ENCODE peak calls at places on chromosomes 16 and 17, in nine cellular contexts. L is AG04450, Y is fibroblast of lung, V is cardiac muscle cell, C is breast epithelium, H is mesenchymal stem cell, M is testis, S is HCT116, D is IMR-90. G is an unnamed sample.

GRCh38 chr16:12646098-12646489 is 157.6 kb downstream of the CPPED1 start:
- DNase-seq in L (no peak), Y (no peak), V (no peak), C (no peak), H (no peak), M (no peak), S (no peak), D (no peak), G (no peak)

GRCh38 chr16:80570106-80570478 is 29.3 kb downstream of the DYNLRB2 start:
- DNase-seq in L (no peak), Y (peak), V (peak), C (no peak), H (no peak), M (no peak), S (no peak), D (peak), G (no peak)

GRCh38 chr17:1039511-1040215 is 42.7 kb downstream of the TIMM22 start:
- DNase-seq in L (no peak), Y (no peak), V (peak), C (peak), H (no peak), M (peak), S (no peak), D (no peak), G (peak)

GRCh38 chr16:70577256-70577698 is 53.7 kb downstream of the SF3B3 start:
- DNase-seq in L (no peak), Y (peak), V (no peak), C (peak), H (peak), M (no peak), S (peak), D (peak), G (no peak)

GRCh38 chr17:50649042-50649908 is 14.6 kb downstream of the ABCC3 start:
- DNase-seq in L (peak), Y (peak), V (no peak), C (no peak), H (no peak), M (no peak), S (peak), D (peak), G (no peak)

GRCh38 chr17:40699880-40700279 is 3.7 kb downstream of the KRT24 start:
- DNase-seq in L (no peak), Y (no peak), V (peak), C (no peak), H (no peak), M (no peak), S (no peak), D (no peak), G (no peak)

GRCh38 chr16:47713225-47713595 is 252.1 kb downstream of the PHKB start:
- DNase-seq in L (peak), Y (peak), V (peak), C (no peak), H (peak), M (no peak), S (no peak), D (peak), G (no peak)

GRCh38 chr17:66255112-66255511 is 25.9 kb upstream of the APOH start:
- DNase-seq in L (peak), Y (peak), V (peak), C (no peak), H (peak), M (peak), S (peak), D (peak), G (no peak)

GRCh38 chr17:62724398-62725146 is 83.5 kb downstream of the MARCHF10 start:
- DNase-seq in L (no peak), Y (no peak), V (no peak), C (peak), H (no peak), M (no peak), S (no peak), D (peak), G (no peak)

GRCh38 chr16:87086156-87086555 is 231.0 kb downstream of the C16orf95 start:
- DNase-seq in L (no peak), Y (peak), V (no peak), C (no peak), H (peak), M (no peak), S (no peak), D (peak), G (no peak)

GRCh38 chr17:40952675-40953074 is 14.1 kb downstream of the KRT39 start:
- DNase-seq in L (peak), Y (peak), V (peak), C (no peak), H (peak), M (no peak), S (no peak), D (peak), G (no peak)

GRCh38 chr17:67549787-67550186 is 167.9 kb upstream of the NOL11 start:
- DNase-seq in L (no peak), Y (no peak), V (no peak), C (no peak), H (no peak), M (no peak), S (no peak), D (no peak), G (no peak)

GRCh38 chr16:57775661-57776469 is 26.4 kb downstream of the KIFC3 start:
- DNase-seq in L (no peak), Y (peak), V (peak), C (no peak), H (peak), M (no peak), S (no peak), D (no peak), G (peak)

GRCh38 chr17:8021565-8022357 is 17.1 kb upstream of the ALOX15B start:
- DNase-seq in L (no peak), Y (no peak), V (no peak), C (no peak), H (no peak), M (no peak), S (no peak), D (no peak), G (no peak)

GRCh38 chr16:75248142-75248535 is 3.3 kb downstream of the BCAR1 start:
- DNase-seq in L (no peak), Y (no peak), V (no peak), C (no peak), H (peak), M (no peak), S (no peak), D (no peak), G (peak)

GRCh38 chr16:54591816-54592246 is 305.2 kb upstream of the IRX3 start:
- DNase-seq in L (no peak), Y (no peak), V (no peak), C (no peak), H (no peak), M (no peak), S (no peak), D (no peak), G (no peak)

GRCh38 chr17:830950-831349 is 48.8 kb downstream of the MRM3 start:
- DNase-seq in L (no peak), Y (no peak), V (no peak), C (no peak), H (no peak), M (no peak), S (no peak), D (no peak), G (no peak)

GRCh38 chr16:188674-189073 is 8.4 kb downstream of the HBQ1 start:
- DNase-seq in L (no peak), Y (no peak), V (no peak), C (no peak), H (no peak), M (no peak), S (no peak), D (no peak), G (no peak)

GRCh38 chr17:59331929-59332889 is 754 bp downstream of the YPEL2 start:
- DNase-seq in L (no peak), Y (no peak), V (peak), C (peak), H (peak), M (peak), S (no peak), D (no peak), G (no peak)

GRCh38 chr17:42023524-42024349 is 3.8 kb downstream of the NKIRAS2 start:
- DNase-seq in L (no peak), Y (peak), V (peak), C (peak), H (no peak), M (peak), S (no peak), D (no peak), G (no peak)

GRCh38 chr17:52740006-52740405 is 581.5 kb upstream of the CA10 start:
- DNase-seq in L (no peak), Y (no peak), V (no peak), C (no peak), H (no peak), M (no peak), S (no peak), D (no peak), G (no peak)

GRCh38 chr17:63537991-63538692 is 12.1 kb upstream of the DCAF7 start:
- DNase-seq in L (no peak), Y (no peak), V (peak), C (no peak), H (no peak), M (no peak), S (no peak), D (no peak), G (no peak)

GRCh38 chr16:16003719-16004313 is 54.4 kb downstream of the ABCC1 start:
- DNase-seq in L (no peak), Y (no peak), V (no peak), C (no peak), H (no peak), M (no peak), S (no peak), D (no peak), G (no peak)
- H3K27ac ChIP-seq in L (peak), Y (peak), V (no peak), C (no peak), H (peak), M (no peak), S (no peak), D (peak), G (no peak)

DNA sequence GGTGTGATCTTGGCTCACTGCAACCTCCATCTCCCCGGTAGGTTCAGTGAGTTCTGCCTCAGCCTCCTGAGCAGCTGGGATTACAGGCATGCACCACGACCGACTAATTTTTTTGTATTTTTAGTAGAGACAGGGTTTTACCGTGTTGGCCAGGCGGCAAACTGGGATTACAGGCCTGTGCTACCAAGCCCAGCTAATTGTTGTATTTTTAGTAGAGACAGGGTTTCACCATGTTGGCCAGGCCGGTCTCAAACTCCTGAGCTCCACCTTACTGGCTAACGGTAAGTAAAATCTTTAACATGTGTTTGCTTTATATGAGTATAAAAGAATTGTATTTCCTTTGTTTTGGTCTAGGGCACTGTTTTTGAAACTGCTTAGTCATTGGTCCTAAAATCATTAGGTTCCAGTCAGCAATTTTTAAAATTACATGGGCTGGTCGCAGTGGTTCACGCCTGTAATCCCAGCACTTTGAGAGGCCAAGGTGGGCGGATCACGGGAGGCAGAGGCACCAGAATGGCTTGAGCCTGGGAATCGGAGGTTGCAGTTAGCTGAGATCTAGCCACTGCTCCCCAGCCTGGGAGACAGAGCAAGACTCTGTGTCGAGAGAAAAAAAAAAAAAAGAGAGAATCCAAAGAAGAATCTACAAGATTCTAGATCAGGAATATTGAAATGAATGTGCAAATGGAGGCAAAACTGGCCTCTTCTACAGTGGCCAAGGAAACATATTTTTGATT is 3.6 kb downstream of the FLYWCH1 start:
- DNase-seq in L (no peak), Y (no peak), V (no peak), C (no peak), H (no peak), M (no peak), S (no peak), D (no peak), G (no peak)
- H3K27ac ChIP-seq in L (peak), Y (peak), V (no peak), C (no peak), H (peak), M (no peak), S (peak), D (peak), G (no peak)

DNA sequence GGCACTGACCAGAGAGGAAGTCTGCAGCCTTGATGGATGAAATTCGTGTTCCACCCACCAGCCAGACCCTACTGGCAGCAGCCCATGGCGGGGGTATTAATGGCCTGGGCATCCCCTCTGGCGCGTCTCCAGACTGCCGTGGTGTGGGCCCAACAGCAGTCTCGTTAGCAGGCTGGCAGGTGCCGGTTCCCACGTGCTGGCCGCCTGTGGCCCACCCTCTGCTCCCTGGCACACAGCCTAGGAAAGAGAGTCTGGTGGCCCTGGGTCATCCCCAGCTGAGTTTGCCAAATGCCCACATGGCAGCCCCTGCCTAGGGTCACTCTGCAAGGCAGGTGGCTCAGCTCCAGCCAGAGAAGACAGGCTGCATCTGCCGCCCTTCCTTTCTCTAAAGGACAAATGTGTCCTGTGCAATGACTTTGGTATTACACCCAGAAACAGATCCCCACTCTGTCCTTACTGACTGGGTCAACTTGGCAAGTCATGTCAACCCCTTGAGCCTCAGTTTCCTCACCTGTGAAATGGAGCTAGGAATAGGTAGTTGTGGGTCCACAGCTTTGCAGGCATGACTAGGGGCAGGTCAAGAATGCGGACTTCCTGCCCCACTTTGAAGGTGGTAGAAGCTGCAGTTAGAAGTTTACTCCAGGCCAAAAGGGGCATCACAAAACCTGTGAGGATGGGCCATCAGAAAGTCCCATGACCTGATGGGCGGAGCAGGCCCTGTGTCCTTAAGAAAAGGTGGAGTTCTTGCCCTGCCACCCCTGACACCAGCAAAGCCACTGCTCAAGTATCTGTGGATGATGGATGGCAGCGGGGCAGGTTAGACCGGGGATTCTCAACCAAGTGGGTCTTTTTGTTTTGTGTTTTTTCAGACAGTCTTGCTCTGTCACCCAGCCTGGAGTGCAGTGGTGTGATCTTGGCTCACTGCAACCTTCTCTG is 76.6 kb downstream of the ABCC6 start:
- DNase-seq in L (no peak), Y (no peak), V (no peak), C (no peak), H (no peak), M (no peak), S (no peak), D (no peak), G (no peak)
- H3K27ac ChIP-seq in L (no peak), Y (no peak), V (no peak), C (no peak), H (no peak), M (no peak), S (no peak), D (no peak), G (no peak)

GRCh38 chr17:78240839-78241238 is 9.4 kb downstream of the TMEM235 start:
- DNase-seq in L (no peak), Y (no peak), V (no peak), C (no peak), H (no peak), M (no peak), S (no peak), D (no peak), G (no peak)

GRCh38 chr17:78240012-78240655 is 8.7 kb downstream of the TMEM235 start:
- DNase-seq in L (no peak), Y (no peak), V (no peak), C (no peak), H (no peak), M (no peak), S (no peak), D (no peak), G (no peak)

GRCh38 chr17:78242024-78242742 is 10.8 kb downstream of the TMEM235 start:
- DNase-seq in L (no peak), Y (no peak), V (no peak), C (no peak), H (peak), M (no peak), S (no peak), D (peak), G (no peak)

GRCh38 chr17:78239489-78239931 is 8.1 kb downstream of the TMEM235 start:
- DNase-seq in L (no peak), Y (no peak), V (no peak), C (no peak), H (no peak), M (no peak), S (no peak), D (no peak), G (no peak)

GRCh38 chr17:78241277-78242023 is 10.0 kb downstream of the TMEM235 start:
- DNase-seq in L (peak), Y (peak), V (peak), C (no peak), H (peak), M (peak), S (peak), D (peak), G (peak)
- H3K27ac ChIP-seq in L (no peak), Y (no peak), V (peak), C (no peak), H (no peak), M (no peak), S (no peak), D (no peak), G (peak)

GRCh38 chr17:3472137-3472536 is 518 bp upstream of the SPATA22 start:
- DNase-seq in L (no peak), Y (no peak), V (no peak), C (no peak), H (no peak), M (peak), S (no peak), D (no peak), G (no peak)

GRCh38 chr17:3475155-3475808 is 515 bp upstream of the ASPA start:
- DNase-seq in L (no peak), Y (no peak), V (no peak), C (no peak), H (no peak), M (no peak), S (no peak), D (no peak), G (no peak)

GRCh38 chr17:3471599-3471998 is at the start of gene SPATA22:
- DNase-seq in L (no peak), Y (no peak), V (no peak), C (no peak), H (no peak), M (peak), S (no peak), D (no peak), G (no peak)

GRCh38 chr17:3475812-3476686 is at the start of gene ASPA:
- DNase-seq in L (no peak), Y (peak), V (no peak), C (no peak), H (no peak), M (no peak), S (no peak), D (peak), G (no peak)

GRCh38 chr17:3474212-3474611 is 1.6 kb upstream of the ASPA start:
- DNase-seq in L (no peak), Y (peak), V (peak), C (no peak), H (peak), M (no peak), S (no peak), D (no peak), G (no peak)
- H3K27ac ChIP-seq in L (no peak), Y (no peak), V (no peak), C (peak), H (no peak), M (no peak), S (no peak), D (no peak), G (peak)

DNA sequence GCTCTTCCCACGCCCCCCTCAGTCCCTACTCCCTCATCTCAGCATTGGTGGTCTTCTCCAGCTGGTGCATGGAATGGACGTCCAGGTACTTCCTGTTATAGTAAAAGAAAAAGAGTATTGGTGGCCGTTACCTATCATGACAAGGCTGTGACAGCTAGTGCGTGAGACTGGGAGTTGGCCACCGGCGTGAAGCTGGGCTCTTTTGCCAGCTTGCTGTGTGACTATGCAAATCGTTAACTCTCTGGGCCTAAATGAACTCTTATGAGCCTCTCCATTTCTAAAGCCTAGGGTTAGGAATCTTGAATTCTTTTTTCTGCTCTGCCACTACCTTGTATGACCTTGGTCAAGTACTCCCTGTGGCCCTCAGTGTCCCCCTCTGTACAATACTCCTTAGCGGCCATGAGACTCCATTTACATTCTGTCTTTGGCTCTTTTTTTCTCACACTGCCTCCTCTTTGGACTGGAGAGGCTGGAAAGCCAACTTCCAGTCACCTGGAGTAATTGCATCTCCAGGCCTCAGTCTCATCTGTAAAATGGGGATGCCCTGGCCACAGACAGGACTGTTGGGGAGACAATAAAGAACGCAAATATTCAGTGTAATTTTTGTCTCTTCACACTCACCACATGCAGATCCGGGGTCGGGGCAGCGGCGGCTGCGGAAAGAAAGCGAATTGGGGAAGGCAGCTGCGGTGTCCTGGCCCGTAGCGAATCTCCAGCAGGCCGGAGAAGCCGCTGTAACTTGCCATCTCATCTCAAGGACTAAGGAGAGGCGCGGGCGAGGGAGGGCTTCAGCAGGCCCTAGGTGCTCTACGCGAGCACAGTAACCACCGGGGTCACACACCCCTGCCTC is 1.1 kb downstream of the CFAP119 start:
- DNase-seq in L (no peak), Y (no peak), V (no peak), C (no peak), H (no peak), M (no peak), S (no peak), D (no peak), G (no peak)
- H3K27ac ChIP-seq in L (peak), Y (peak), V (no peak), C (peak), H (no peak), M (peak), S (peak), D (peak), G (no peak)

GRCh38 chr17:9080296-9080914 is 59.1 kb downstream of the NTN1 start:
- DNase-seq in L (no peak), Y (no peak), V (no peak), C (no peak), H (no peak), M (no peak), S (no peak), D (no peak), G (no peak)
- H3K27ac ChIP-seq in L (no peak), Y (no peak), V (no peak), C (no peak), H (no peak), M (no peak), S (no peak), D (no peak), G (no peak)

DNA sequence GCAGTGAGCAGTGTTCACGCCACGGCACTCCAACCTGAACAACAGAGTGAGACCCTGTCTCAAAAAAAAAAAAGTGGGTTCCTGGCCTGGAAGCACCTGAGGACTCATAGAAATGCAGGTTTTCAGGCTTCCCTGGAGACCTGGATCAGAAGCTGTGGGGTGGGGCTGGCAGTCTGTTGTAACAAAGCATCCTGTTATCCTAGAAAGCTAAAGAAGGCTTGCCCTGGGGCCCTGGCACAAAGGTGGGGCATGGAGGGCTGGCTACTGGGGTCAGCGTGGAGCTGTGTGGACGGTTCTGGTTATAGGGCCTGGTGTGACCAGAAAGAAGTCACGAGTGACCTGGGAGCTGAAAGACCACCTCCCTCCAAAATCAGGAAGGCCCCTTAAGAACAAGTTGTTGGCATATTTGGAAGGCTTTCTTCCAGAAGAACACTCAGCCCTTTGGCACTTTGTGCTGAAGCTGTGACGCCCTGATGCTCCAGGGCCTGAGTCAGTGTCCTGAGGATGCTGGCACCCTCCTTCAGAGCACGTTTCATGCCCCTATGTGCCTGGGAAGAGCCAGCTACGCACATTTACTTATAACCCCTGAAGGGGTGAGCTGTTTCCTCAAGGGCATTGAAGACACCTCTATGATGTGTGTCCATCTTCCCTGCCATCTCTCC is 6.2 kb downstream of the CRISPLD2 start:
- DNase-seq in L (no peak), Y (peak), V (no peak), C (no peak), H (no peak), M (no peak), S (no peak), D (peak), G (no peak)
- H3K27ac ChIP-seq in L (peak), Y (peak), V (peak), C (peak), H (no peak), M (peak), S (no peak), D (peak), G (no peak)

G was measured in caudate nucleus.